ENCODE peak calls at places on chromosomes 5 and 9, in seven cellular contexts. B is hepatocyte, C is gastrocnemius medialis, T is astrocyte, S is coronary artery, R is fibroblast of mammary gland, E is astrocyte of the spinal cord. J is an unnamed sample.
A peak's percentile ranks its signal among the peaks of the same experiment; 100 is the strongest.

GRCh38 chr5:53487436-53487835 is 7.0 kb downstream of the FST start:
- DNase-seq in B (no peak), C (no peak), T (no peak), S (no peak), R (no peak), E (no peak), J (no peak)

GRCh38 chr5:102911973-102912372 is 156.9 kb downstream of the PAM start:
- DNase-seq in B (no peak), C (no peak), T (peak; percentile 78), S (no peak), R (peak; percentile 78), E (peak; percentile 73), J (peak; percentile 35)

GRCh38 chr9:71446499-71447411 is 321.6 kb downstream of the CEMIP2 start:
- DNase-seq in B (peak; percentile 88), C (no peak), T (peak; percentile 51), S (no peak), R (peak; percentile 47), E (peak; percentile 65), J (peak; percentile 53)

GRCh38 chr9:35808433-35808832 is 3.6 kb downstream of the SPAG8 start:
- DNase-seq in B (no peak), C (no peak), T (no peak), S (no peak), R (no peak), E (no peak), J (no peak)

GRCh38 chr5:158074992-158075769 is 216.2 kb upstream of the CLINT1 start:
- DNase-seq in B (peak; percentile 81), C (peak; percentile 6), T (peak; percentile 38), S (peak; percentile 80), R (peak; percentile 82), E (peak; percentile 79), J (peak; percentile 62)

GRCh38 chr5:14178671-14179211 is 35.6 kb downstream of the TRIO start:
- DNase-seq in B (no peak), C (no peak), T (peak; percentile 97), S (no peak), R (peak; percentile 99), E (peak; percentile 97), J (peak; percentile 86)

GRCh38 chr5:54845567-54845941 is 139.8 kb downstream of the ESM1 start:
- DNase-seq in B (peak; percentile 41), C (no peak), T (peak; percentile 56), S (no peak), R (peak; percentile 72), E (peak; percentile 49), J (peak; percentile 58)

GRCh38 chr5:15013654-15014463 is 142.3 kb upstream of the ANKH start:
- DNase-seq in B (peak; percentile 84), C (no peak), T (peak; percentile 55), S (no peak), R (peak; percentile 74), E (peak; percentile 85), J (peak; percentile 80)

GRCh38 chr9:68762570-68762969 is 57.5 kb downstream of the PIP5K1B start:
- DNase-seq in B (no peak), C (no peak), T (no peak), S (no peak), R (no peak), E (no peak), J (no peak)

GRCh38 chr9:70947086-70947485 is 174.3 kb downstream of the TRPM3 start:
- DNase-seq in B (no peak), C (no peak), T (peak; percentile 47), S (no peak), R (peak; percentile 42), E (peak; percentile 46), J (peak; percentile 34)

GRCh38 chr5:115770466-115770865 is 46.0 kb downstream of the CDO1 start:
- DNase-seq in B (no peak), C (no peak), T (no peak), S (no peak), R (no peak), E (no peak), J (peak; percentile 7)

DNA sequence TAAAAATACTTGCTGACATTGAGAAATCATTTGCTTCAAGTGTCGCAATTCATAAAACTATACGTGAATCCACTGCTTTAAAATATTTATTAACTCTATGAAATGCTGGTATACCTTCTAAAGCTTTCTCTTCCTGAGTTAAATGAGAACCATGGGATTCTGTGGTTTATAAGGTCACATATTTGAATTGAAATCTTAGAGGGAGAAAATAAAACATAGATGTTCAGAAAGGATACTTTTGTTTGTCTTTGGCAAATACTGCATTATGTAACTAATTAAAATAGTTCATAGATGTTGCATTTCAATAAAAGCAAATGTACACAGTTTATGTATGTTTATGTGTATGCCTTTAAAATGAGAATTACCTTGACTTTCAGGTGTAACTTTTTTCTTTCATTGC is 250.1 kb downstream of the FAM170A start:
- DNase-seq in B (no peak), C (no peak), T (no peak), S (no peak), R (no peak), E (no peak), J (no peak)
- TF ChIP-seq CTCF in B (no peak), C (no peak), T (no peak), S (no peak), R (no peak), E (no peak), J (no peak)

GRCh38 chr5:171759777-171760176 is 25.8 kb upstream of the SMIM23 start:
- DNase-seq in B (no peak), C (no peak), T (no peak), S (no peak), R (no peak), E (no peak), J (no peak)
- H3K4me3 ChIP-seq in B (no peak overlapping the region), C (no peak overlapping the region), T (no peak overlapping the region), S (no peak overlapping the region), R (no peak overlapping the region), E (no peak overlapping the region), J (no peak overlapping the region)

DNA sequence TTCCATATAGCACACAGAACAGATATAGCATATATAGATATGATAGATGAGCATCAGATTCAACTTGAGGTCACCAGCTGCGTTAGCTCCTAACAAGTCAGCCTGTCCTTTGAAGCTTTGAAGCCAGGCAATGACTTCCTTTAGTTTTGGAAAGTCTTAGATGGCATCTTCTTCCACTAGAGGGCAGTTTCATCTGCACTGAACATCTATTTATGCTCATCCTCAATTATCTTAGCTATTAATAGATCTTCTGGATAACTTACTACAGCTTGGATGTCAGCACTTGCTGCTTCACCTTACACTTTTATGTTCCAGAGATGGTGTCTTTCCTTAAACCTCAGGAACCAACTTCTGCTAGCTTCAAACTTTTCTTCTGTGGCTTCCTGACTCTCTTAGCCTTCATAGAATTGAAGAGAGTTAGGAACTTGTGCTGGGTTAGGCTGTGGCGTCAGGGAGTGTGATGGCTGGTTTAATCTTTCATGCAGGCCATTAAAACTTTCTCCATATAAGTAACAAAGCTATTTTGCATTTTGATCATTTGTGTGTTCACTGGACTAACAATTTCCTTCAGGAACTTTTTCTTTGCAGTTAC is 1401.4 kb downstream of the EFNA5 start:
- DNase-seq in B (peak; percentile 25), C (no peak), T (peak; percentile 25), S (no peak), R (peak; percentile 55), E (peak; percentile 57), J (peak; percentile 39)
- TF ChIP-seq CTCF in B (peak; percentile 53), C (no peak), T (peak; percentile 45), S (no peak), R (peak; percentile 61), E (peak; percentile 67), J (peak; percentile 62)

GRCh38 chr9:85723220-85723619 is 18.5 kb downstream of the AGTPBP1 start:
- DNase-seq in B (peak; percentile 45), C (no peak), T (no peak), S (no peak), R (no peak), E (peak; percentile 45), J (no peak)
- H3K4me3 ChIP-seq in B (no peak overlapping the region), C (no peak overlapping the region), T (no peak overlapping the region), S (no peak overlapping the region), R (no peak overlapping the region), E (no peak overlapping the region), J (no peak overlapping the region)

GRCh38 chr9:88777498-88778312 is 213.6 kb upstream of the S1PR3 start:
- DNase-seq in B (no peak), C (no peak), T (peak; percentile 51), S (no peak), R (peak; percentile 60), E (peak; percentile 84), J (peak; percentile 74)

GRCh38 chr9:88782931-88783451 is 208.3 kb upstream of the S1PR3 start:
- DNase-seq in B (no peak), C (no peak), T (peak; percentile 65), S (no peak), R (peak; percentile 87), E (peak; percentile 49), J (no peak)

GRCh38 chr9:88784960-88785359 is 206.3 kb upstream of the S1PR3 start:
- DNase-seq in B (no peak), C (no peak), T (no peak), S (no peak), R (no peak), E (no peak), J (no peak)

GRCh38 chr9:88783613-88784230 is 207.5 kb upstream of the S1PR3 start:
- DNase-seq in B (no peak), C (no peak), T (no peak), S (no peak), R (no peak), E (no peak), J (no peak)

DNA sequence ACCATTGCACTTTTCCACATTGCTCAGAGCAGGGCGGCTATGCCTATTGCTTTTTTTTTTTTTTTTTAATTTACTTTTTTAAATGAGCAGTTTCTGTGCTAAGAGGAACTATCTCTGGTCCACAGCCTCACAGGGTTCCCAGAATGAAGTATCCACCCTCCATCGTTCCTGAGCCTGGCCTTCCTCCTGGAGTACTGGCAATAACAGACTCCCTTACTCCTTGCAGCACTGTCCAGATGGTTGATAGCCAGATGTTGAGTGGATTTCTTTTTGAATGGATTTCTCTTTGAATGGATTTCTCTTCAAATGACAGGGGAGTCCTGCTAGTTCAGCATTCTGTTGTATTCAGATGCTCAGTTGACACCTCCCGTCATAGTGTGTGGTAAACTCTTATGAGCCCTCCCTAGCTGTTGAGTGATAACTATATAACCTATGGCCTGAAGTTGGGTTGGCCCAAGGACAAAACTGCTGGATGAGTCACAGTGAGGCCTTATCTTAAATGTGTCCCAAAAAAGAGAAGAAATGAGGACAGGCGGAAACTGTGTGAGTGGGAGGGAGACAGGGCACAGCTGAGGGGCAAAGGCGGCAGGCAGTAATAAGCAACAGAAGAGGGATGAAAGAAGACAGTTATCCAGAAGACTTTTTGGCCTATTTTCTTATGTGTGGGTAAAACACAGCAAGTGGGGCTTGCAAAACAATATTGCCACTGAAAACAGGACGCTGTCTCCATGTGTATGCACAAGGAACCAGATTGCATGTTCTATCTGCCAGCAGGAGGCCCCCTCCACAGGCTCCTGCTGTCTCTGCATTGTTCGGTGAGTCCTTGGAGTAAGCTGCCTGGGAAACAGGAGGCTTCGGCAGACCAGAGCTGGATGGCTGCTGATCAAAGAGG is 209.5 kb upstream of the S1PR3 start:
- DNase-seq in B (peak; percentile 56), C (no peak), T (peak; percentile 69), S (no peak), R (peak; percentile 88), E (peak; percentile 87), J (peak; percentile 92)
- TF ChIP-seq CTCF in B (peak; percentile 43), C (no peak), T (peak; percentile 49), S (peak; percentile 17), R (peak; percentile 65), E (peak; percentile 65), J (peak; percentile 75)

GRCh38 chr9:13860019-13860418 is 453.9 kb downstream of the NFIB start:
- DNase-seq in B (no peak), C (peak; percentile 4), T (no peak), S (no peak), R (peak; percentile 97), E (no peak), J (peak; percentile 65)
- H3K4me3 ChIP-seq in B (no peak overlapping the region), C (no peak overlapping the region), T (no peak overlapping the region), S (no peak overlapping the region), R (no peak overlapping the region), E (no peak overlapping the region), J (no peak overlapping the region)

J was measured in fibroblast of villous mesenchyme.